ENCODE peak calls at places on chromosomes 1 and 21, in six cellular contexts. One of them, this sample, is unnamed.

GRCh38 chr1:92953491-92953890 is 7.8 kb downstream of the DIPK1A start:
- DNase-seq in GM12878: no peak
- DNase-seq in SK-N-SH: no peak
- DNase-seq in H1: no peak
- DNase-seq in HepG2: no peak
- DNase-seq in K562: no peak
- DNase-seq in this sample: no peak

GRCh38 chr1:99170516-99170915 is 93.8 kb upstream of the PLPPR4 start:
- DNase-seq in GM12878: no peak
- DNase-seq in SK-N-SH: no peak
- DNase-seq in H1: no peak
- DNase-seq in HepG2: no peak
- DNase-seq in K562: no peak
- DNase-seq in this sample: no peak

GRCh38 chr1:77238463-77238862 is 19.2 kb upstream of the PIGK start:
- DNase-seq in GM12878: no peak
- DNase-seq in SK-N-SH: no peak
- DNase-seq in H1: no peak
- DNase-seq in HepG2: no peak
- DNase-seq in K562: no peak
- DNase-seq in this sample: no peak

GRCh38 chr1:201786824-201787223 is 42.1 kb upstream of the IPO9 start:
- DNase-seq in GM12878: no peak
- DNase-seq in SK-N-SH: no peak
- DNase-seq in H1: no peak
- DNase-seq in HepG2: no peak
- DNase-seq in K562: no peak
- DNase-seq in this sample: no peak

GRCh38 chr1:87961992-87962391 is 633.3 kb downstream of the LMO4 start:
- DNase-seq in GM12878: no peak
- DNase-seq in SK-N-SH: no peak
- DNase-seq in H1: no peak
- DNase-seq in HepG2: no peak
- DNase-seq in K562: no peak
- DNase-seq in this sample: no peak

GRCh38 chr1:1768249-1768992 is 9.8 kb downstream of the NADK start:
- DNase-seq in GM12878: no peak
- DNase-seq in SK-N-SH: no peak
- DNase-seq in H1: no peak
- DNase-seq in HepG2: peak
- DNase-seq in K562: no peak
- DNase-seq in this sample: no peak

GRCh38 chr1:26317612-26318337 is at the start of gene CD52:
- DNase-seq in GM12878: peak
- DNase-seq in SK-N-SH: no peak
- DNase-seq in H1: no peak
- DNase-seq in HepG2: no peak
- DNase-seq in K562: peak
- DNase-seq in this sample: peak

GRCh38 chr1:105632342-105633196 is 1423.9 kb upstream of the PRMT6 start:
- DNase-seq in GM12878: no peak
- DNase-seq in SK-N-SH: peak
- DNase-seq in H1: no peak
- DNase-seq in HepG2: peak
- DNase-seq in K562: no peak
- DNase-seq in this sample: no peak

GRCh38 chr1:25710583-25711347 is 89.2 kb upstream of the SELENON start:
- DNase-seq in GM12878: no peak
- DNase-seq in SK-N-SH: no peak
- DNase-seq in H1: no peak
- DNase-seq in HepG2: peak
- DNase-seq in K562: no peak
- DNase-seq in this sample: no peak

GRCh38 chr1:109783436-109783835 is 19.7 kb upstream of the EPS8L3 start:
- DNase-seq in GM12878: no peak
- DNase-seq in SK-N-SH: no peak
- DNase-seq in H1: no peak
- DNase-seq in HepG2: no peak
- DNase-seq in K562: no peak
- DNase-seq in this sample: no peak

GRCh38 chr1:9059944-9060744 is 9.3 kb downstream of the SLC2A5 start:
- DNase-seq in GM12878: no peak
- DNase-seq in SK-N-SH: no peak
- DNase-seq in H1: no peak
- DNase-seq in HepG2: no peak
- DNase-seq in K562: no peak
- DNase-seq in this sample: no peak

DNA sequence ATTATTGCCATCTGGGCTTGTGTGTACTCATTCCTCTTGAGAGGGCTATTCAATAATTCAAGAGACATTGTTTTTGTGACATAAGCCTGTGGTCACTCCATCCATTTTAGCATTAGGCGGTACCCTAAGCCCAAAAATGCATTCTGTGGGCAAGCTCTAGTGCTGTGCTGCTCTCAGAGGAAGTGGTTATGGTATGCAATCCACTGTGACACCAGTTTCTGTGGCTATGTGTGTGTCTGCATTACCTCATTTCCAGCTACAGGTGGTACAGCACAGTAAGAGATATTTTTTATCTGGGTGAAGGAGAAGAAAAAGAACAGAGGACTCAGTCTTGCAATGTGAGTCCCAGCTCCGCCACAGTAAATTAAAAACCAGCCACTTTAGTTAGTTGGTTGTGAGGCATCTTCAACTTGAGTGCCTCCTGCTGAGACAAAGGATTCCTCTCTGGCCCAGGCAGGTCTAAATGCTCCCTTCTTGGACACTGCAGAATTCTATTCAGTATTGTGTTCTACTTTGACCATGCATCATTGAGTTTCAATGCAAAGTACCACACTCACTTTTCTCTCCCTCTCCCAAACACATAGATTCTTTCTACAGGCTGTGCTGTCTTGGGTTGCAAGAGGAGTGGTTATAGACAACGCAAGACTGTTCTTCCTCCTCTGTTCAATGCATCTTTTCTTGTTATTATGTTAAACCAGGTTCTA is 777.8 kb upstream of the BRINP3 start:
- DNase-seq in GM12878: peak
- DNase-seq in SK-N-SH: no peak
- DNase-seq in H1: no peak
- DNase-seq in HepG2: no peak
- DNase-seq in K562: no peak
- DNase-seq in this sample: no peak
- TF ChIP-seq GABPA in GM12878: no peak
- TF ChIP-seq GABPA in SK-N-SH: no peak
- TF ChIP-seq GABPA in H1: no peak
- TF ChIP-seq GABPA in HepG2: no peak
- TF ChIP-seq GABPA in K562: no peak
- TF ChIP-seq GABPA in this sample: no peak

DNA sequence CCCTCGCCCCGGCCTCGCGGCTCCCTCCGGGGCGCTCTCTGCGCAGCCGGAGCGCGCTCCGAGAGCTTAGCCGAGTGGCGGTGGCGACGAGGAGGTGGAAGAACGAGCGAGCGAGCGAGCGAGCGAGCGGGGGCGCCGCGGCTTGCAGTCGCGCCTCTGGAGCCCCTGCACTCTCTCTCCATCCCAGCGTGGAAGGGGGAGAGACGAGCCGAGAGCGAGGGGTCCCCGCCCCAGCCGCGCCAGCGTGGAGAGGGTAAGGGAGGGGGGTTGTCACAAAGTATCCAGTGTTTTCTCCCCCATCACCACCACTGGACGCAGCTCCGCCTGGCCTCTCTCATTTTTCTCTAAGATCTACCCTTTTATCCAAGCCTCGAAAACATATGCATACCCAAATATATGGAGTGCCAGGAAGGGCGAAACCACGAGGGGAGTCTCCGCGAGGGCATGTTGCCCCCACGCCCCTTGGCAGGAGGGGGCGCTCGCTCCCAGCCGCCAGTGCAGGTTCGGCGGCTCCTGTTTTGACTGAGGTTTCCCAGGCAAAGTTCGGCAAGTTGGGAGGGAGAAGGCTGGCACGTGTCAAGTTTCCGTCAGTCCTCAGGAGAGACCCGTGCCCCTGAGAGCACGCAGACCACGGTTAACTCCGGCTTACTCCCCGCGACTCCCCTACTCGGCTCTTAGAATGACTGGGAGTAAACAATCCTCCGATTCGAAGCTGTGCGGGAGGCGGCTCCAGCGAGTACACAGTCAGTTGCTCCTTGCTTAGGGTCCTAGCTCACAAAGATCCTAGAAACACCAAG is 569 bp upstream of the DAB1 start:
- DNase-seq in GM12878: no peak
- DNase-seq in SK-N-SH: peak
- DNase-seq in H1: no peak
- DNase-seq in HepG2: peak
- DNase-seq in K562: peak
- DNase-seq in this sample: no peak
- TF ChIP-seq GABPA in GM12878: no peak
- TF ChIP-seq GABPA in SK-N-SH: no peak
- TF ChIP-seq GABPA in H1: no peak
- TF ChIP-seq GABPA in HepG2: no peak
- TF ChIP-seq GABPA in K562: no peak
- TF ChIP-seq GABPA in this sample: no peak

GRCh38 chr21:44714905-44715304 is 3.5 kb upstream of the TSPEAR start:
- DNase-seq in GM12878: no peak
- DNase-seq in SK-N-SH: peak
- DNase-seq in H1: no peak
- DNase-seq in HepG2: no peak
- DNase-seq in K562: no peak
- DNase-seq in this sample: no peak
- TF ChIP-seq GABPA in GM12878: no peak
- TF ChIP-seq GABPA in SK-N-SH: no peak
- TF ChIP-seq GABPA in H1: no peak
- TF ChIP-seq GABPA in HepG2: no peak
- TF ChIP-seq GABPA in K562: no peak
- TF ChIP-seq GABPA in this sample: no peak

GRCh38 chr21:37276377-37276776 is 9.2 kb upstream of the VPS26C start:
- DNase-seq in GM12878: no peak
- DNase-seq in SK-N-SH: no peak
- DNase-seq in H1: no peak
- DNase-seq in HepG2: no peak
- DNase-seq in K562: no peak
- DNase-seq in this sample: no peak

GRCh38 chr21:37272897-37273296 is 5.8 kb upstream of the VPS26C start:
- DNase-seq in GM12878: no peak
- DNase-seq in SK-N-SH: no peak
- DNase-seq in H1: no peak
- DNase-seq in HepG2: no peak
- DNase-seq in K562: no peak
- DNase-seq in this sample: no peak

GRCh38 chr21:37270576-37271365 is 3.6 kb upstream of the VPS26C start:
- DNase-seq in GM12878: no peak
- DNase-seq in SK-N-SH: no peak
- DNase-seq in H1: no peak
- DNase-seq in HepG2: no peak
- DNase-seq in K562: no peak
- DNase-seq in this sample: no peak

GRCh38 chr21:37273440-37273839 is 6.3 kb upstream of the VPS26C start:
- DNase-seq in GM12878: no peak
- DNase-seq in SK-N-SH: no peak
- DNase-seq in H1: no peak
- DNase-seq in HepG2: no peak
- DNase-seq in K562: no peak
- DNase-seq in this sample: no peak

GRCh38 chr21:37273911-37274690 is 7.0 kb upstream of the VPS26C start:
- DNase-seq in GM12878: peak
- DNase-seq in SK-N-SH: no peak
- DNase-seq in H1: no peak
- DNase-seq in HepG2: no peak
- DNase-seq in K562: no peak
- DNase-seq in this sample: no peak
- TF ChIP-seq GABPA in GM12878: no peak
- TF ChIP-seq GABPA in SK-N-SH: no peak
- TF ChIP-seq GABPA in H1: no peak
- TF ChIP-seq GABPA in HepG2: no peak
- TF ChIP-seq GABPA in K562: no peak
- TF ChIP-seq GABPA in this sample: no peak

GRCh38 chr1:188719735-188720134 is 1757.9 kb downstream of the BRINP3 start:
- DNase-seq in GM12878: no peak
- DNase-seq in SK-N-SH: no peak
- DNase-seq in H1: no peak
- DNase-seq in HepG2: no peak
- DNase-seq in K562: no peak
- DNase-seq in this sample: no peak

DNA sequence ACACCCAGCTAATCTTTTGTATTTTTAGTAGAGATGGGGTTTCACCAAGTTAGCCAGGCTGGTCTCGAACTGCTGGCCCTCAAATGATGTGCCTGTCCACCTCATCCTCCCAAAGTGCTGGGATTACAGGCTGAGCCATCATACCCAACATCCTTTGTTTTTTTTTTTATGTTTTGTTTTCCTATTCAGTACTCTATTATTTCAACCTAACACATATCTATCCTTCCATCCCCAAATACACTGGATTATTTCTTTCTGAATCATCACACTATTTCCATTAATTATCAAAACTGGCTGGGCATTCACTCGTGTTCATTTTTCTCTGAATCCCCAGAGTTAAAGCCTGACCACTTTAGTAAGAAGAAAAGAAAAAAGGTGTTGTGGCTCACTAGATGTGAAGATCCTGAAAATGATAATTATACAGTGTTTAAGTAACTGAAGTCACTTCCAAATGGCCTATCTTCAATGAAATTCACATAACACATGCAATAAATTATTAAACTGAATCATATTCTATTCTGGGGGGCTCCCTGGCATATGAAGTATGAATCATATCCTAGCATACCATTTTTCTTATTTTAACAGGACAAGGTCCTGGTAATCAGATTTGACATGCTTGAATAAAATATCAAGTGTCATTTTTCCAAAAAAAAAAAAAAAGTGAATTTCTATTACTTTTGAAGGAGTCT is 1754.2 kb downstream of the BRINP3 start:
- DNase-seq in GM12878: no peak
- DNase-seq in SK-N-SH: no peak
- DNase-seq in H1: no peak
- DNase-seq in HepG2: no peak
- DNase-seq in K562: no peak
- DNase-seq in this sample: no peak
- TF ChIP-seq GABPA in GM12878: no peak
- TF ChIP-seq GABPA in SK-N-SH: no peak
- TF ChIP-seq GABPA in H1: no peak
- TF ChIP-seq GABPA in HepG2: no peak
- TF ChIP-seq GABPA in K562: no peak
- TF ChIP-seq GABPA in this sample: no peak

GRCh38 chr1:56477164-56478111 is 101.9 kb downstream of the PLPP3 start:
- DNase-seq in GM12878: peak
- DNase-seq in SK-N-SH: peak
- DNase-seq in H1: peak
- DNase-seq in HepG2: peak
- DNase-seq in K562: no peak
- DNase-seq in this sample: no peak
- TF ChIP-seq GABPA in GM12878: no peak
- TF ChIP-seq GABPA in SK-N-SH: no peak
- TF ChIP-seq GABPA in H1: no peak
- TF ChIP-seq GABPA in HepG2: no peak
- TF ChIP-seq GABPA in K562: no peak
- TF ChIP-seq GABPA in this sample: no peak

DNA sequence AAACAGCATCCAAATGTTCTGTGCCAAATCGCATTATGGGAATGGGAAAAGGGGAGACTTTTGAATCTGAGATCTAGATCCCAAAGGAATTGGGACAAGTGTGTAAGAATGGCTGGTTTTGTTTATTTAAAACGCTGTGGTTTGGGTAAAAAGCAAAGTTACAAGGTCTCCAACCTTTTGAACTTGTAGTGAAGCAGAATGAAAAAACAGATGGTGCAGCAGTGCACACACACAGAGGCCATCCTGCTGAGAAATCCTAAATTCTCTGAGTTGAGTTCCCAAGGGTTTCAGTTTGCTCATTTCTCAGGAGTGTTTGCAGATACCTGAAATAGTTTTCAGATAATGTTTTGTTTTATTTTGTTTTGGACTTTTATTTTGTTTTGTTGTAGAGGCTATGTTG is 80.2 kb upstream of the CD1D start:
- DNase-seq in GM12878: no peak
- DNase-seq in SK-N-SH: no peak
- DNase-seq in H1: no peak
- DNase-seq in HepG2: no peak
- DNase-seq in K562: no peak
- DNase-seq in this sample: no peak
- TF ChIP-seq GABPA in GM12878: no peak
- TF ChIP-seq GABPA in SK-N-SH: no peak
- TF ChIP-seq GABPA in H1: no peak
- TF ChIP-seq GABPA in HepG2: no peak
- TF ChIP-seq GABPA in K562: no peak
- TF ChIP-seq GABPA in this sample: no peak

This sample was measured in HL-60.